ENCODE peak calls at places on chromosomes 4 and X, in four cellular contexts. F is stimulated activated CD8-positive, alpha-beta memory T cell treated with anti-CD3 and anti-CD28 coated beads, Interleukin-7, amount 100 ng/mL, for 48 hours; I is GM13977; V is left lung. W is an unnamed sample.

GRCh38 chr4:184937745-184938144 is 80.5 kb upstream of the HELT start:
- DNase-seq in F (no peak), I (no peak), V (no peak), W (no peak)

GRCh38 chr4:95507147-95507546 is 41.6 kb downstream of the UNC5C start:
- DNase-seq in F (no peak), I (no peak), V (no peak), W (no peak)

GRCh38 chrX:68415289-68415688 is 18.0 kb downstream of the OPHN1 start:
- DNase-seq in F (no peak), I (no peak), V (no peak), W (no peak)

GRCh38 chrX:47380268-47380667 is 9.9 kb downstream of the ZNF157 start:
- DNase-seq in F (peak; percentile 49), I (peak; percentile 22), V (no peak), W (no peak)

GRCh38 chr4:2933566-2934076 is 29.6 kb downstream of the NOP14 start:
- DNase-seq in F (no peak), I (no peak), V (no peak), W (no peak)

GRCh38 chr4:74618166-74618565 is 173.2 kb downstream of the AREG start:
- DNase-seq in F (no peak), I (no peak), V (no peak), W (no peak)

GRCh38 chrX:39627257-39627656 is 470.5 kb downstream of the BCOR start:
- DNase-seq in F (no peak), I (no peak), V (no peak), W (no peak)

GRCh38 chrX:113868716-113869115 is 715.2 kb upstream of the HTR2C start:
- DNase-seq in F (no peak), I (no peak), V (no peak), W (no peak)

GRCh38 chr4:161929966-161930365 is 233.8 kb downstream of the FSTL5 start:
- DNase-seq in F (no peak), I (no peak), V (no peak), W (no peak)

GRCh38 chrX:70675284-70675683 is 230.6 kb downstream of the DLG3 start:
- DNase-seq in F (no peak), I (no peak), V (no peak), W (no peak)

GRCh38 chr4:72701987-72702819 is 133.2 kb upstream of the ADAMTS3 start:
- DNase-seq in F (no peak), I (peak; percentile 46), V (no peak), W (no peak)

GRCh38 chrX:86149089-86149488 is 838 bp downstream of the DACH2 start:
- DNase-seq in F (no peak), I (no peak), V (no peak), W (no peak)

GRCh38 chrX:120561634-120562568 is 1.1 kb upstream of the CUL4B start:
- DNase-seq in F (no peak), I (no peak), V (no peak), W (no peak)

GRCh38 chr4:100984901-100985300 is 362.4 kb downstream of the PPP3CA start:
- DNase-seq in F (no peak), I (no peak), V (no peak), W (no peak)

GRCh38 chr4:52199574-52200338 is 148.7 kb downstream of the SPATA18 start:
- DNase-seq in F (no peak), I (no peak), V (no peak), W (no peak)

GRCh38 chr4:2255501-2256155 is 6.3 kb downstream of the MXD4 start:
- DNase-seq in F (no peak), I (no peak), V (peak; percentile 45), W (peak; percentile 67)

GRCh38 chr4:32689520-32689919 is 1969.4 kb downstream of the PCDH7 start:
- DNase-seq in F (no peak), I (no peak), V (no peak), W (no peak)

GRCh38 chrX:119574394-119575266 is at the start of gene UBE2A:
- DNase-seq in F (peak; percentile 64), I (peak; percentile 94), V (peak; percentile 95), W (peak; percentile 95)

GRCh38 chrX:65596270-65596669 is 61.7 kb upstream of the LAS1L start:
- DNase-seq in F (no peak), I (peak; percentile 50), V (no peak), W (no peak)

GRCh38 chrX:130793966-130794365 is 109.0 kb downstream of the ENOX2 start:
- DNase-seq in F (no peak), I (no peak), V (no peak), W (no peak)

GRCh38 chr4:102514298-102514964 is 13.3 kb downstream of the NFKB1 start:
- DNase-seq in F (no peak), I (no peak), V (no peak), W (no peak)

GRCh38 chr4:119314356-119314755 is 7.6 kb downstream of the FABP2 start:
- DNase-seq in F (no peak), I (peak; percentile 18), V (no peak), W (no peak)

GRCh38 chr4:118765399-118765798 is 70.5 kb downstream of the SEC24D start:
- DNase-seq in F (no peak), I (no peak), V (no peak), W (no peak)

GRCh38 chr4:69060651-69061308 is 35.5 kb upstream of the UGT2B7 start:
- DNase-seq in F (no peak), I (no peak), V (no peak), W (no peak)

W was measured in upper lobe of right lung.